ENCODE peak calls at places on chromosome 17, in eight cellular contexts. E, B, M, V, Q, D, R and K are unnamed samples.

GRCh38 chr17:77110006-77110374 is 30.8 kb upstream of the SEC14L1 start:
- DNase-seq in E (no peak), B (no peak), M (no peak), V (no peak), Q (no peak), D (no peak), R (no peak), K (peak; percentile 67)

GRCh38 chr17:80259642-80260535 is 763 bp upstream of the RNF213 start:
- DNase-seq in E (peak; percentile 43), B (no peak), M (peak; percentile 93), V (peak; percentile 81), Q (peak; percentile 72), D (peak; percentile 71), R (peak; percentile 59), K (peak; percentile 74)

GRCh38 chr17:46772013-46772878 is 46.2 kb downstream of the WNT3 start:
- DNase-seq in E (no peak), B (no peak), M (peak; percentile 82), V (peak; percentile 10), Q (peak; percentile 38), D (peak; percentile 35), R (no peak), K (no peak)

GRCh38 chr17:10649031-10649430 is 8.1 kb downstream of the MYH3 start:
- DNase-seq in E (peak; percentile 31), B (no peak), M (no peak), V (no peak), Q (no peak), D (no peak), R (peak; percentile 21), K (peak; percentile 4)

GRCh38 chr17:78163881-78164747 is 4.3 kb upstream of the SYNGR2 start:
- DNase-seq in E (no peak), B (no peak), M (no peak), V (no peak), Q (no peak), D (no peak), R (no peak), K (no peak)

GRCh38 chr17:73976676-73977521 is 226.6 kb upstream of the RPL38 start:
- DNase-seq in E (peak; percentile 50), B (no peak), M (no peak), V (no peak), Q (no peak), D (no peak), R (no peak), K (no peak)

GRCh38 chr17:57357830-57358426 is 101.6 kb downstream of the MSI2 start:
- DNase-seq in E (no peak), B (no peak), M (no peak), V (peak; percentile 11), Q (no peak), D (no peak), R (no peak), K (no peak)

GRCh38 chr17:55200904-55201608 is 63.7 kb upstream of the HLF start:
- DNase-seq in E (no peak), B (no peak), M (no peak), V (no peak), Q (no peak), D (no peak), R (no peak), K (no peak)

GRCh38 chr17:60959696-60960095 is 282.0 kb downstream of the BCAS3 start:
- DNase-seq in E (peak; percentile 42), B (no peak), M (no peak), V (no peak), Q (no peak), D (no peak), R (no peak), K (no peak)

GRCh38 chr17:15926039-15926740 is 18.7 kb upstream of the ADORA2B start:
- DNase-seq in E (no peak), B (no peak), M (peak; percentile 8), V (no peak), Q (no peak), D (no peak), R (no peak), K (no peak)

GRCh38 chr17:6941989-6942388 is 53.9 kb upstream of the ALOX12 start:
- DNase-seq in E (no peak), B (no peak), M (no peak), V (no peak), Q (no peak), D (no peak), R (no peak), K (no peak)

GRCh38 chr17:67390646-67391480 is 13.8 kb downstream of the PITPNC1 start:
- DNase-seq in E (peak; percentile 99), B (peak; percentile 41), M (no peak), V (peak; percentile 66), Q (peak; percentile 53), D (no peak), R (peak; percentile 94), K (peak; percentile 96)

GRCh38 chr17:77163521-77164280 is 22.9 kb downstream of the SEC14L1 start:
- DNase-seq in E (no peak), B (no peak), M (no peak), V (no peak), Q (no peak), D (no peak), R (no peak), K (no peak)

GRCh38 chr17:73552300-73553088 is 91.8 kb downstream of the SDK2 start:
- DNase-seq in E (no peak), B (no peak), M (no peak), V (no peak), Q (no peak), D (no peak), R (no peak), K (no peak)

GRCh38 chr17:51050291-51051033 is 70.2 kb downstream of the SPAG9 start:
- DNase-seq in E (no peak), B (no peak), M (no peak), V (no peak), Q (no peak), D (no peak), R (no peak), K (no peak)

DNA sequence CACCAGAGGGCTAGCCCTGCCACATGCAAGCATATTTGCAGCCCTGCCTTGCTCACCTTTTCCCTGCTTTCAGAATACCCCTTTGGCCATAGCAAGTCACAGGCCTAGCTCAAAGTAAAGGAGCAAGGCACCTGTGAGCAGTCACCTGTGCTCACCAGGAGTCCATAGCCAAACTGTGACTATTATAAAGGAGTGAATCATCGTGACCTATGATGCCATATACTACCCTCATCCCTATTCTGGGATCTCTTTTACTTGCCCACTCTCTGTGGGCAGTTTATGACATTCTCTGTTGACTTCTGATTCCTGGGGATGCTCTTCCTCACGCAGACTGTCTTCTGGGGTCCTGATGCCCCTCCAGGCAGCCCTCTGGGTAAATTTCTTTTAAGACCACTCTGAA is 200.5 kb upstream of the NLRP1 start:
- DNase-seq in E (no peak), B (no peak), M (no peak), V (no peak), Q (no peak), D (no peak), R (no peak), K (peak; percentile 8)
- H3K4me3 ChIP-seq in E (no peak overlapping the region), B (no peak overlapping the region), M (no peak overlapping the region), V (no peak overlapping the region), Q (no peak overlapping the region), D (no peak overlapping the region), R (no peak overlapping the region), K (no peak overlapping the region)

DNA sequence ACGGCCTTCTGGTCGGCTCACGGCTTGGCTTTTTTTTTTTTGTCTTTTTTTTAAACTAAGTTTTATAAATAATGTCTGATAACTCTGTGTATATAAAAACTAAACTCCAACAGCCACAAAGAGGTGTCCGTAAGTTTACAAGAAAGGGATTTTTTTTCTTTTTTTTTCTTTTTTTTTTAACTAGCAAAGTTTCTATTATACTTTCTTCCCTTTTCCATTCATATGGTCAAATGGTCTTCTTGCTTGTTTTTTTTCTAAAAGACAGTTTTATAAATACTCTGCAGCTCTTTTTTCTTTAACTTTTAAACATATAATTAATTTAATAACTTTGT is 3.5 kb upstream of the SIRT7 start:
- DNase-seq in E (no peak), B (no peak), M (no peak), V (no peak), Q (no peak), D (no peak), R (no peak), K (no peak)
- H3K4me3 ChIP-seq in E (no peak overlapping the region), B (no peak overlapping the region), M (no peak overlapping the region), V (no peak overlapping the region), Q (no peak overlapping the region), D (no peak overlapping the region), R (no peak overlapping the region), K (no peak overlapping the region)

GRCh38 chr17:83050651-83051422 is 28.6 kb upstream of the METRNL start:
- DNase-seq in E (no peak), B (no peak), M (no peak), V (no peak), Q (peak; percentile 74), D (no peak), R (no peak), K (no peak)

GRCh38 chr17:83051423-83052240 is 27.8 kb upstream of the METRNL start:
- DNase-seq in E (peak; percentile 95), B (peak; percentile 91), M (peak; percentile 99), V (peak; percentile 98), Q (peak; percentile 96), D (peak; percentile 97), R (peak; percentile 96), K (peak; percentile 97)

GRCh38 chr17:83053021-83053778 is 26.2 kb upstream of the METRNL start:
- DNase-seq in E (peak; percentile 55), B (no peak), M (no peak), V (no peak), Q (peak; percentile 46), D (peak; percentile 15), R (peak; percentile 27), K (no peak)

GRCh38 chr17:83053779-83054451 is 25.5 kb upstream of the METRNL start:
- DNase-seq in E (no peak), B (no peak), M (peak; percentile 75), V (peak; percentile 39), Q (peak; percentile 48), D (peak; percentile 35), R (peak; percentile 5), K (no peak)

GRCh38 chr17:83052241-83052564 is 27.2 kb upstream of the METRNL start:
- DNase-seq in E (no peak), B (no peak), M (no peak), V (peak; percentile 9), Q (no peak), D (no peak), R (no peak), K (no peak)
- H3K4me3 ChIP-seq in E (peak overlapping the region; percentile 22), B (peak overlapping the region; percentile 98), M (no peak overlapping the region), V (peak overlapping the region; percentile 40), Q (peak overlapping the region; percentile 42), D (peak overlapping the region; percentile 76), R (peak overlapping the region; percentile 36), K (peak overlapping the region; percentile 14)

DNA sequence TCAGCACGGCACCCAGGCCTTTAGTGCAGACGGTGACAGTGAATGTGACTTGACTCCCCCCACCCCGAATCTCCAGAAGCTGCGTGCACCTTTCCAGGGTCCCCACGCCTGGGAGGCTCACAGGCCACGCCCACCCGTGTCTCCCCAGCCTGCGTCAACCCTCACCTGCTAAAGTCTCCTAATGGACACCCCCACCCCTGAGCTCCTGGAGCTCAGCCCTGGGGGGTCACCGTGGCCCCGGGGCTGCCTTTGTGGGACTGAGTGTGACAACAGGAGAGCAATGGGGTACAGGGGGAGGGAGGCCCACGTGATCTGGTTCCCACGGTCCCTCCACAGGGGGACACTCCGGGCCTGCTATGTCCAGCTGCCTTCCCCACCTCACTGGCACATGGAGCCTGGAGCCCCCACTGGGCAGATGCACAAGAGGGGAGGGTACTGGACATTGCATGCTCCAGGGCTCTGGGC is 7.4 kb upstream of the FASN start:
- DNase-seq in E (no peak), B (no peak), M (no peak), V (no peak), Q (no peak), D (no peak), R (no peak), K (no peak)
- H3K4me3 ChIP-seq in E (no peak overlapping the region), B (no peak overlapping the region), M (no peak overlapping the region), V (peak overlapping the region; percentile 59), Q (no peak overlapping the region), D (no peak overlapping the region), R (no peak overlapping the region), K (no peak overlapping the region)